ENCODE peak calls at places on chromosomes 12 and 14, in six cellular contexts. L, Z, Q, U, E and G are unnamed samples.

GRCh38 chr12:41439858-41440257 is 251.7 kb downstream of the PDZRN4 start:
- DNase-seq in L (no peak), Z (no peak), Q (no peak), U (no peak), E (no peak), G (no peak)

GRCh38 chr12:4604684-4605193 is 42.7 kb downstream of the DYRK4 start:
- DNase-seq in L (peak; percentile 83), Z (peak; percentile 79), Q (peak; percentile 87), U (peak; percentile 69), E (peak; percentile 79), G (peak; percentile 66)

GRCh38 chr12:34597548-34598351 is 575.5 kb downstream of the ALG10 start:
- DNase-seq in L (no peak), Z (no peak), Q (no peak), U (no peak), E (no peak), G (peak; percentile 1)

GRCh38 chr14:26255213-26255612 is 342.6 kb downstream of the NOVA1 start:
- DNase-seq in L (no peak), Z (no peak), Q (no peak), U (no peak), E (peak; percentile 0), G (no peak)

GRCh38 chr14:66405158-66405557 is 81.0 kb upstream of the CCDC196 start:
- DNase-seq in L (no peak), Z (no peak), Q (no peak), U (peak; percentile 37), E (peak; percentile 33), G (no peak)

GRCh38 chr12:1272132-1272531 is 281.1 kb downstream of the ERC1 start:
- DNase-seq in L (no peak), Z (no peak), Q (no peak), U (no peak), E (no peak), G (no peak)

GRCh38 chr14:35349966-35350365 is 54.6 kb downstream of the NFKBIA start:
- DNase-seq in L (no peak), Z (no peak), Q (no peak), U (no peak), E (no peak), G (no peak)

GRCh38 chr12:53939141-53940108 is 794 bp downstream of the HOXC13 start:
- DNase-seq in L (no peak), Z (no peak), Q (no peak), U (no peak), E (no peak), G (no peak)

GRCh38 chr14:104307246-104307626 is 168.8 kb downstream of the KIF26A start:
- DNase-seq in L (no peak), Z (no peak), Q (no peak), U (no peak), E (no peak), G (no peak)

GRCh38 chr12:18581232-18581962 is 156.4 kb downstream of the PLCZ1 start:
- DNase-seq in L (no peak), Z (no peak), Q (no peak), U (no peak), E (no peak), G (no peak)

GRCh38 chr12:18580286-18580685 is 157.5 kb downstream of the PLCZ1 start:
- DNase-seq in L (no peak), Z (no peak), Q (no peak), U (no peak), E (no peak), G (no peak)

GRCh38 chr12:18578191-18578590 is 159.6 kb downstream of the PLCZ1 start:
- DNase-seq in L (no peak), Z (no peak), Q (no peak), U (no peak), E (peak; percentile 26), G (no peak)

GRCh38 chr12:18570543-18570942 is 167.3 kb downstream of the PLCZ1 start:
- DNase-seq in L (no peak), Z (no peak), Q (no peak), U (no peak), E (no peak), G (no peak)

DNA sequence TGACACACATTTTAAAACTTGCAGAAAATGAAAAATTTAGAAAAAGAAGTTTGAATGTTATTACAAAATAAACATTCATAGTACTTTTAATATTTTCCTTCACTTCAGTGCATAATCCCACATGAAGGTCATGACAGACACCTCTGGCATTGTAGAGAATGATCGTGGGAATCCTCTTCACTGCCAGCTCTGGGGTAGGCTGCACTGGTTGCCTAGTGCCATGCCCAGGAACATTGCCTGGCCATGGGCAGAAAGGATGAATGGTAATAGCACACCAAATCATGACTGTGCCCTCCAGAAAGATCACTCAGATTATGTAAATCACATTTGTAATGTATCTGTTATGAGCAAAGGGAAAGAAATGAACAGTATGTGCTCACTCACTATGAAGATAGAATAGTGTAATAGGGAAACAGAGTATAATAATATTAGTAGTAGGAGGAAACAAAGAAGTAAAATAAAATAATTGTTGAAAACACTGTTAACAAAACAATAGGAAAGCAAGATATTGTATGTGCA is 161.6 kb downstream of the PLCZ1 start:
- DNase-seq in L (no peak), Z (no peak), Q (no peak), U (no peak), E (peak; percentile 12), G (no peak)
- TF ChIP-seq CTCF in L (no peak), Z (no peak), Q (no peak), U (no peak), E (no peak), G (no peak)

DNA sequence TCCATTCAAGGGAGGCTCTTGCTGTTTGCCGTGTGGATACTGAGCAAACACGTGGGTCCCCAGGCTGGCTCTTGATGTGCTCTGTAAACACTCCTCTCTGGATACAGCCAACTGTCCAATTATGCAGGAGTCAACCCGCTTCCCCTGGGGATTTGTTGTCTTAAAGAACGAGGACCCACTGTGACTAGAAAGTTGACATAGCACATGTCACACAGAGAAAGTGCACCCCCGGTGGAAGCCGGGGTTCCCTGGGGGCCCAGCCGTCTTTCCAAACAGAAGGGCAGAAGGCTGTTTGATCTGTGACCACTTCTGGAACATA is 75.9 kb upstream of the CEP83 start:
- DNase-seq in L (no peak), Z (no peak), Q (no peak), U (no peak), E (no peak), G (no peak)
- TF ChIP-seq CTCF in L (no peak), Z (no peak), Q (no peak), U (no peak), E (no peak), G (no peak)

GRCh38 chr12:98440165-98440581 is 75.2 kb upstream of the TMPO start:
- DNase-seq in L (peak; percentile 80), Z (no peak), Q (peak; percentile 94), U (no peak), E (peak; percentile 98), G (no peak)

GRCh38 chr12:98449601-98450000 is 65.8 kb upstream of the TMPO start:
- DNase-seq in L (no peak), Z (no peak), Q (no peak), U (no peak), E (no peak), G (no peak)

GRCh38 chr12:98446716-98447115 is 68.7 kb upstream of the TMPO start:
- DNase-seq in L (no peak), Z (no peak), Q (no peak), U (no peak), E (no peak), G (no peak)

DNA sequence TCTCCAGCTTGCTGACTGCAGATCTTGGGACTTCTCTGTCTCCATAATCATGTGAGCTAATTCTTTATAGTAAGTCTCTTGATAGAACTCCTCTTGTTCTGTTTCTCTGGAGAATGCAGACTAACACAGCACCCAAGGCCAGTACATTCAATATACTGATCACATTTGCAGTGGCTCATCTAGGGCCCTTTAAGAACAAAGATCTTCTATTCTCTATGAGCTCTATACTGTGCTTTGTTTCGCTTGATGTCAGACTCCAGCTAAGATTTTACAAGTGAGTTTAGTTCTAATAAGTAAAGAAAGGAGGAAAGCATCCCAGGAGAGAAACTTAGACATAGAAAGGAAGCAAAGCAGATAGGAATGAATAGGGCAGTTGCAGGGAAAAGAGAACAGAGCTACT is 69.3 kb upstream of the TMPO start:
- DNase-seq in L (no peak), Z (no peak), Q (no peak), U (no peak), E (no peak), G (no peak)
- TF ChIP-seq CTCF in L (no peak), Z (no peak), Q (no peak), U (no peak), E (no peak), G (no peak)

DNA sequence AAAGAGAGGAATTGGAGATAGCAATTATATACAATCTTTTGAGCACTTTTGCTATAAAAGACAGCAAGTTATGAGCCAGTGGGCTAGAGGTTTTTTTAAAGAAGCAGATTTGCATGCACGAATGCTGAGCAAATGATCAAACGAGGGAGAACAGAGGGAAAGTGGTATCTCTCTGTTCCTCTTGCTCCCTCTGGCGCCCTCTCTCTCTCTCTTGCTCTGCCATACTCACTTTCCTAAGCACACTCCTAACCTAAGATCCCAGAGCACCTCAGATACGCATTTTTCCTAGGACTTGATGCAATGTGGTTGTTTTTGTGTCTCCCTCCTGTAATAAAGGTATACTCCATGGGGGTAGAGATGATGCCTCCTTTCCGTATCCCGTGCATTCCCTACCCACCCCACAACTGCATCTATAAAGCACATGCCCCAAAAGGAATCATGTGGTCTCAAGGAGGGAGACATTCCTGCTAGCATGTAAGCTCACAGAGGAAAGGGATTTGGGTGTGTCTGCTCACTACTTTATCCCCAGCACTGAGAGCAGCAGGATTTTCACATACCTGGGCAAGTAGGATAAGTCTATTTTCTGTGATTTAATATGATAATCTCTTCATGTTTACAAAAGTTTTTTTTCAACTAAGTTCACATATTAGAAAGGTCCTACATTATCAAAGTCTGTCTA is 270.2 kb downstream of the SSPN start:
- DNase-seq in L (no peak), Z (no peak), Q (no peak), U (no peak), E (peak; percentile 2), G (no peak)
- TF ChIP-seq CTCF in L (no peak), Z (no peak), Q (no peak), U (peak; percentile 6), E (no peak), G (no peak)

DNA sequence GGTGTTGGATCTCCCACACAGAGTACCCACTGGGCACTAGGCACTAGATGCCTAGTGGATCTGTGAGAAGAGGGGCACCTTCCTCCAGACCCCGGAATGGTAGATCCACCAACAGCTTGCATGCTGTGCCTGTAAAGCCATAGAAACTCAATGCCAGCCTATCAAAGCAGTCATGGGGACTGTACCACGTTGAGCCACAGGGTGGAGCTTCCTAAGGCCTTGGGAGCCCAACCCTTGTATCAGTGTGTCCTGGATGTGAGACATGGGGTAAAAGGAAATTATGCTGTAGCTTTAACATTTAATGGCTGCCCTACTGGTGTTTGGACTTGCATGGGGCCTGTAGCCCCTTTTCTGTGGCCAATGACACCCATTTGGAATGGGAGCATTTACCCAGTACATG is 1024.9 kb downstream of the TMEM121 start:
- DNase-seq in L (no peak), Z (no peak), Q (no peak), U (no peak), E (no peak), G (no peak)
- TF ChIP-seq CTCF in L (no peak), Z (no peak), Q (no peak), U (no peak), E (no peak), G (no peak)